ENCODE peak calls at places on chromosomes 5 and 9, in six cellular contexts. S is HepG2, G is H9, A is astrocyte, I is K562, X is neural progenitor cell. Z is an unnamed sample.

GRCh38 chr5:170393235-170393634 is 4.1 kb upstream of the KCNMB1 start:
- DNase-seq in I (no peak), S (no peak), G (no peak), A (no peak), X (no peak), Z (no peak)

GRCh38 chr9:8223861-8224260 is 424.3 kb upstream of the DMAC1 start:
- DNase-seq in I (no peak), S (no peak), X (no peak), A (no peak), G (no peak), Z (no peak)

GRCh38 chr5:35773936-35774335 is 82.8 kb upstream of the IL7R start:
- DNase-seq in I (no peak), A (peak; percentile 56), S (no peak), X (no peak), G (no peak), Z (no peak)

GRCh38 chr5:126358525-126358924 is 64.7 kb upstream of the GRAMD2B start:
- DNase-seq in A (peak; percentile 57), S (no peak), G (no peak), I (no peak), X (no peak), Z (no peak)

GRCh38 chr9:13557724-13558123 is 278.2 kb upstream of the MPDZ start:
- DNase-seq in G (no peak), A (no peak), I (no peak), S (no peak), X (no peak), Z (no peak)

GRCh38 chr9:136628287-136628686 is 34.4 kb upstream of the EGFL7 start:
- DNase-seq in G (no peak), A (no peak), S (no peak), I (no peak), X (no peak), Z (no peak)

GRCh38 chr9:69149321-69149807 is 24.7 kb upstream of the TJP2 start:
- DNase-seq in S (no peak), I (no peak), A (peak; percentile 78), X (peak; percentile 30), G (peak; percentile 30), Z (no peak)

GRCh38 chr5:169717298-169717697 is 80.2 kb downstream of the DOCK2 start:
- DNase-seq in X (no peak), I (no peak), S (no peak), G (no peak), A (no peak), Z (peak; percentile 17)

GRCh38 chr9:69548676-69549075 is 123.5 kb downstream of the APBA1 start:
- DNase-seq in G (no peak), X (no peak), S (peak; percentile 4), I (no peak), A (no peak), Z (no peak)

GRCh38 chr5:141681695-141682641 is at the start of gene ARAP3:
- DNase-seq in S (peak; percentile 9), A (peak; percentile 74), I (peak; percentile 83), G (peak; percentile 83), X (peak; percentile 87), Z (no peak)

GRCh38 chr5:59416441-59416840 is 477.1 kb downstream of the PDE4D start:
- DNase-seq in G (no peak), A (peak; percentile 3), X (no peak), I (no peak), S (peak; percentile 3), Z (no peak)

GRCh38 chr5:143108498-143109128 is 294.9 kb downstream of the NR3C1 start:
- DNase-seq in X (peak; percentile 55), A (no peak), S (peak; percentile 39), G (no peak), I (no peak), Z (no peak)

GRCh38 chr5:146290318-146290717 is 48.3 kb upstream of the POU4F3 start:
- DNase-seq in A (peak; percentile 8), S (no peak), G (no peak), X (no peak), I (no peak), Z (no peak)

GRCh38 chr5:157548513-157549282 is 26.9 kb downstream of the ADAM19 start:
- DNase-seq in S (no peak), I (no peak), G (no peak), A (peak; percentile 91), X (no peak), Z (no peak)

GRCh38 chr9:97985058-97985861 is 2.1 kb downstream of the ANP32B start:
- DNase-seq in X (peak; percentile 36), I (peak; percentile 29), S (no peak), G (peak; percentile 41), A (no peak), Z (no peak)

GRCh38 chr9:23543420-23543819 is 282.6 kb downstream of the ELAVL2 start:
- DNase-seq in S (no peak), G (no peak), A (peak; percentile 39), X (no peak), I (no peak), Z (no peak)

GRCh38 chr5:96257904-96258303 is 175.1 kb downstream of the PCSK1 start:
- DNase-seq in X (no peak), I (no peak), S (no peak), A (peak; percentile 92), G (no peak), Z (no peak)

GRCh38 chr5:121885630-121886029 is 33.9 kb downstream of the FTMT start:
- DNase-seq in S (no peak), I (no peak), G (no peak), X (no peak), A (no peak), Z (no peak)

GRCh38 chr9:134957165-134957944 is 39.6 kb upstream of the FCN1 start:
- DNase-seq in X (peak; percentile 46), G (no peak), I (no peak), S (no peak), A (no peak), Z (no peak)

GRCh38 chr5:54959673-54960418 is 25.5 kb downstream of the ESM1 start:
- DNase-seq in A (no peak), I (peak; percentile 26), X (peak; percentile 29), G (peak; percentile 67), S (peak; percentile 5), Z (no peak)

GRCh38 chr5:178793156-178793555 is 62.7 kb upstream of the ZNF354A start:
- DNase-seq in A (no peak), I (no peak), G (peak; percentile 90), S (peak; percentile 21), X (peak; percentile 70), Z (no peak)

GRCh38 chr5:178787889-178788288 is 57.4 kb upstream of the ZNF354A start:
- DNase-seq in X (no peak), G (no peak), S (no peak), A (no peak), I (no peak), Z (no peak)

GRCh38 chr5:178791976-178792375 is 61.5 kb upstream of the ZNF354A start:
- DNase-seq in I (no peak), S (no peak), X (no peak), G (no peak), A (no peak), Z (no peak)

GRCh38 chr5:178788381-178789085 is 58.1 kb upstream of the ZNF354A start:
- DNase-seq in S (no peak), I (no peak), A (no peak), G (peak; percentile 63), X (no peak), Z (no peak)

GRCh38 chr5:178790371-178790770 is 59.9 kb upstream of the ZNF354A start:
- DNase-seq in G (no peak), X (no peak), S (peak; percentile 12), A (no peak), I (no peak), Z (no peak)
- H3K9me3 ChIP-seq in G (no peaks in the 10 kb centered on the region), X (no peaks in the 10 kb centered on the region), S (no peaks in the 10 kb centered on the region), A (peaks cover 9% of the 10 kb centered on the region), I (no peaks in the 10 kb centered on the region), Z (peaks cover 18% of the 10 kb centered on the region)

GRCh38 chr9:94554078-94554438 is 825 bp upstream of the PCAT7 start:
- DNase-seq in S (no peak), X (no peak), A (no peak), I (no peak), G (no peak), Z (no peak)
- H3K9ac ChIP-seq in S (peak overlapping the region; percentile 86), X (no peak overlapping the region), A (no peak overlapping the region), I (no peak overlapping the region), G (no peak overlapping the region), Z (no peak overlapping the region)

DNA sequence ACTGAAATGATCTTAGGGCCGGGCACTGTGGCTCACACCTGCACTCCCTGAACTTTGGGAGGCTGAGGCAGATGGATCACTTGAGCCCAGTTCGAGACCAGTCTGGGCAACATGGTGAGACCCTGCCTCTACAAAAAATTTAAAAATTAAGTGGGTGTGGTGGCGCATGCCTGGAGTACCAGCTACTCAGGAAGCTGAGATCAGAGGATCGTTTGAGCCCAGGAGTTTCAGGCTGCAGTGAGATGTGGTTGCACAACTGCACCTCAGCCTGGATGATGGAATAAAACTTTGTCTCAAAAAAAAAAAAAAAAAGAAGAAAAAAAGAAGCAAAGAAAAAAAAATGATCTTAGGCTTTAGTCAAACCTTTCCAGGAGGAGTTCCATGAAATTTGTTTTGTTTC is 41.8 kb downstream of the MEF2C start:
- DNase-seq in X (no peak), G (no peak), I (no peak), S (no peak), A (no peak), Z (no peak)
- H3K79me2 ChIP-seq in X (no peaks in the 10 kb centered on the region), G (no peaks in the 10 kb centered on the region), I (peaks cover 25% of the 10 kb centered on the region), S (no peaks in the 10 kb centered on the region), A (no peaks in the 10 kb centered on the region), Z (no peaks in the 10 kb centered on the region)

GRCh38 chr9:95938724-95939123 is 63.2 kb downstream of the ERCC6L2 start:
- DNase-seq in G (no peak), I (no peak), X (no peak), A (no peak), S (no peak), Z (no peak)

GRCh38 chr9:95937131-95937530 is 61.6 kb downstream of the ERCC6L2 start:
- DNase-seq in I (no peak), X (no peak), G (no peak), S (no peak), A (no peak), Z (peak; percentile 21)

GRCh38 chr9:95936579-95937075 is 61.1 kb downstream of the ERCC6L2 start:
- DNase-seq in X (no peak), A (no peak), G (no peak), S (no peak), I (no peak), Z (no peak)

GRCh38 chr9:95939472-95939871 is 64.0 kb downstream of the ERCC6L2 start:
- DNase-seq in X (no peak), G (no peak), I (no peak), A (no peak), S (no peak), Z (no peak)

GRCh38 chr9:95935861-95936578 is 60.5 kb downstream of the ERCC6L2 start:
- DNase-seq in X (no peak), S (no peak), A (no peak), G (no peak), I (no peak), Z (no peak)
- H3K9me3 ChIP-seq in X (no peaks in the 10 kb centered on the region), S (no peaks in the 10 kb centered on the region), A (no peaks in the 10 kb centered on the region), G (no peaks in the 10 kb centered on the region), I (no peaks in the 10 kb centered on the region), Z (no peaks in the 10 kb centered on the region)

GRCh38 chr9:73077625-73078030 is 74.0 kb upstream of the ANXA1 start:
- DNase-seq in I (no peak), X (no peak), G (no peak), A (no peak), S (no peak), Z (no peak)

GRCh38 chr9:73073337-73074175 is 78.1 kb upstream of the ANXA1 start:
- DNase-seq in G (no peak), S (no peak), I (no peak), X (no peak), A (peak; percentile 45), Z (no peak)

GRCh38 chr9:73080110-73080683 is 71.5 kb upstream of the ANXA1 start:
- DNase-seq in S (no peak), X (peak; percentile 24), A (no peak), I (no peak), G (peak; percentile 45), Z (no peak)

GRCh38 chr9:73079326-73079725 is 72.3 kb upstream of the ANXA1 start:
- DNase-seq in G (no peak), S (peak; percentile 20), A (no peak), I (no peak), X (no peak), Z (no peak)

GRCh38 chr9:73074176-73074708 is 77.4 kb upstream of the ANXA1 start:
- DNase-seq in I (no peak), G (no peak), X (no peak), A (peak; percentile 10), S (peak; percentile 70), Z (no peak)
- H3K9ac ChIP-seq in I (no peak overlapping the region), G (no peak overlapping the region), X (no peak overlapping the region), A (no peak overlapping the region), S (no peak overlapping the region), Z (no peak overlapping the region)